ENCODE peak calls at places on chromosomes 3 and 15, in nine cellular contexts. One of them, this sample, is unnamed.

GRCh38 chr3:43213631-43214030 is 72.7 kb upstream of the SNRK start:
- DNase-seq in AG08396: no peak
- DNase-seq in NCI-H1092 treated with DMSO at 0.1 percent for 48 hours: no peak
- DNase-seq in endothelial cell: no peak
- DNase-seq in GM23248: no peak
- DNase-seq in MCF 10A: no peak
- DNase-seq in GM13976: no peak
- DNase-seq in T47D: no peak
- DNase-seq in astrocyte of the spinal cord: no peak
- DNase-seq in this sample: no peak

GRCh38 chr3:43054754-43055153 is 51.1 kb downstream of the POMGNT2 start:
- DNase-seq in MCF 10A: no peak
- DNase-seq in AG08396: no peak
- DNase-seq in GM13976: no peak
- DNase-seq in endothelial cell: no peak
- DNase-seq in GM23248: no peak
- DNase-seq in astrocyte of the spinal cord: no peak
- DNase-seq in T47D: no peak
- DNase-seq in NCI-H1092 treated with DMSO at 0.1 percent for 48 hours: no peak
- DNase-seq in this sample: no peak

GRCh38 chr3:99269606-99270355 is 368.3 kb upstream of the DCBLD2 start:
- DNase-seq in MCF 10A: peak
- DNase-seq in GM23248: peak
- DNase-seq in AG08396: no peak
- DNase-seq in endothelial cell: no peak
- DNase-seq in GM13976: no peak
- DNase-seq in astrocyte of the spinal cord: no peak
- DNase-seq in NCI-H1092 treated with DMSO at 0.1 percent for 48 hours: no peak
- DNase-seq in T47D: no peak
- DNase-seq in this sample: no peak

GRCh38 chr3:82163907-82164520 is 402.6 kb upstream of the GBE1 start:
- DNase-seq in endothelial cell: no peak
- DNase-seq in GM23248: peak
- DNase-seq in AG08396: peak
- DNase-seq in MCF 10A: peak
- DNase-seq in NCI-H1092 treated with DMSO at 0.1 percent for 48 hours: no peak
- DNase-seq in GM13976: no peak
- DNase-seq in astrocyte of the spinal cord: peak
- DNase-seq in T47D: no peak
- DNase-seq in this sample: no peak

GRCh38 chr3:89606151-89606550 is 498.7 kb downstream of the EPHA3 start:
- DNase-seq in T47D: no peak
- DNase-seq in NCI-H1092 treated with DMSO at 0.1 percent for 48 hours: no peak
- DNase-seq in GM13976: no peak
- DNase-seq in endothelial cell: no peak
- DNase-seq in GM23248: peak
- DNase-seq in MCF 10A: peak
- DNase-seq in astrocyte of the spinal cord: no peak
- DNase-seq in AG08396: no peak
- DNase-seq in this sample: no peak

GRCh38 chr3:21294768-21295167 is 456.2 kb downstream of the ZNF385D start:
- DNase-seq in MCF 10A: no peak
- DNase-seq in AG08396: no peak
- DNase-seq in endothelial cell: no peak
- DNase-seq in GM13976: no peak
- DNase-seq in astrocyte of the spinal cord: peak
- DNase-seq in NCI-H1092 treated with DMSO at 0.1 percent for 48 hours: no peak
- DNase-seq in GM23248: peak
- DNase-seq in T47D: no peak
- DNase-seq in this sample: no peak

GRCh38 chr3:143525408-143525807 is 322.9 kb downstream of the SLC9A9 start:
- DNase-seq in T47D: no peak
- DNase-seq in NCI-H1092 treated with DMSO at 0.1 percent for 48 hours: no peak
- DNase-seq in GM23248: peak
- DNase-seq in endothelial cell: no peak
- DNase-seq in astrocyte of the spinal cord: peak
- DNase-seq in AG08396: peak
- DNase-seq in MCF 10A: peak
- DNase-seq in GM13976: no peak
- DNase-seq in this sample: no peak

GRCh38 chr3:70992557-70992956 is 591.0 kb downstream of the FOXP1 start:
- DNase-seq in MCF 10A: no peak
- DNase-seq in endothelial cell: no peak
- DNase-seq in GM23248: peak
- DNase-seq in AG08396: no peak
- DNase-seq in GM13976: no peak
- DNase-seq in astrocyte of the spinal cord: peak
- DNase-seq in NCI-H1092 treated with DMSO at 0.1 percent for 48 hours: no peak
- DNase-seq in T47D: no peak
- DNase-seq in this sample: no peak

GRCh38 chr3:74079961-74080562 is 455.3 kb upstream of the PDZRN3 start:
- DNase-seq in endothelial cell: no peak
- DNase-seq in AG08396: no peak
- DNase-seq in GM13976: no peak
- DNase-seq in astrocyte of the spinal cord: no peak
- DNase-seq in GM23248: no peak
- DNase-seq in T47D: no peak
- DNase-seq in NCI-H1092 treated with DMSO at 0.1 percent for 48 hours: no peak
- DNase-seq in MCF 10A: no peak
- DNase-seq in this sample: no peak

GRCh38 chr15:37079726-37080125 is 20.6 kb downstream of the MEIS2 start:
- DNase-seq in T47D: no peak
- DNase-seq in GM23248: peak
- DNase-seq in GM13976: no peak
- DNase-seq in endothelial cell: no peak
- DNase-seq in AG08396: no peak
- DNase-seq in NCI-H1092 treated with DMSO at 0.1 percent for 48 hours: no peak
- DNase-seq in astrocyte of the spinal cord: peak
- DNase-seq in MCF 10A: no peak
- DNase-seq in this sample: no peak

This sample was measured in epithelial cell of prostate.